ENCODE peak calls at places on chromosomes 7 and 10, in eight cellular contexts. One of them, this sample, is unnamed.

GRCh38 chr10:44978570-44979280 is at the start of gene DEPP1:
- DNase-seq in head of caudate nucleus: peak; percentile 75
- DNase-seq in left lung: peak; percentile 92
- DNase-seq in nucleus accumbens: no peak
- DNase-seq in NCI-H2029: peak; percentile 83
- DNase-seq in SK-MEL-5: peak; percentile 77
- DNase-seq in brain microvascular endothelial cell: peak; percentile 78
- DNase-seq in NCI-H1417: peak; percentile 90
- DNase-seq in this sample: peak; percentile 92

GRCh38 chr10:61792921-61793320 is 108.6 kb upstream of the ARID5B start:
- DNase-seq in head of caudate nucleus: no peak
- DNase-seq in left lung: no peak
- DNase-seq in nucleus accumbens: no peak
- DNase-seq in NCI-H2029: peak; percentile 37
- DNase-seq in SK-MEL-5: no peak
- DNase-seq in brain microvascular endothelial cell: no peak
- DNase-seq in NCI-H1417: no peak
- DNase-seq in this sample: peak; percentile 4

GRCh38 chr10:48448796-48449195 is 142.3 kb downstream of the MAPK8 start:
- DNase-seq in head of caudate nucleus: no peak
- DNase-seq in left lung: no peak
- DNase-seq in nucleus accumbens: no peak
- DNase-seq in NCI-H2029: no peak
- DNase-seq in SK-MEL-5: no peak
- DNase-seq in brain microvascular endothelial cell: peak; percentile 43
- DNase-seq in NCI-H1417: no peak
- DNase-seq in this sample: no peak

GRCh38 chr10:69968830-69969229 is 83.8 kb upstream of the MACROH2A2 start:
- DNase-seq in head of caudate nucleus: no peak
- DNase-seq in left lung: no peak
- DNase-seq in nucleus accumbens: no peak
- DNase-seq in NCI-H2029: no peak
- DNase-seq in SK-MEL-5: no peak
- DNase-seq in brain microvascular endothelial cell: no peak
- DNase-seq in NCI-H1417: peak; percentile 15
- DNase-seq in this sample: no peak

GRCh38 chr10:43694526-43694925 is 45.8 kb upstream of the ZNF32 start:
- DNase-seq in head of caudate nucleus: no peak
- DNase-seq in left lung: no peak
- DNase-seq in nucleus accumbens: no peak
- DNase-seq in NCI-H2029: no peak
- DNase-seq in SK-MEL-5: no peak
- DNase-seq in brain microvascular endothelial cell: no peak
- DNase-seq in NCI-H1417: no peak
- DNase-seq in this sample: no peak

GRCh38 chr10:32983333-32983909 is 25.4 kb upstream of the ITGB1 start:
- DNase-seq in head of caudate nucleus: no peak
- DNase-seq in left lung: no peak
- DNase-seq in nucleus accumbens: no peak
- DNase-seq in NCI-H2029: no peak
- DNase-seq in SK-MEL-5: peak; percentile 66
- DNase-seq in brain microvascular endothelial cell: peak; percentile 94
- DNase-seq in NCI-H1417: no peak
- DNase-seq in this sample: no peak

GRCh38 chr7:142889825-142890224 is 4.3 kb upstream of the TRPV6 start:
- DNase-seq in head of caudate nucleus: no peak
- DNase-seq in left lung: peak; percentile 10
- DNase-seq in nucleus accumbens: no peak
- DNase-seq in NCI-H2029: no peak
- DNase-seq in SK-MEL-5: no peak
- DNase-seq in brain microvascular endothelial cell: no peak
- DNase-seq in NCI-H1417: no peak
- DNase-seq in this sample: no peak

GRCh38 chr7:152076940-152077933 is 51.8 kb downstream of the GALNT11 start:
- DNase-seq in head of caudate nucleus: no peak
- DNase-seq in left lung: no peak
- DNase-seq in nucleus accumbens: no peak
- DNase-seq in NCI-H2029: no peak
- DNase-seq in SK-MEL-5: no peak
- DNase-seq in brain microvascular endothelial cell: no peak
- DNase-seq in NCI-H1417: no peak
- DNase-seq in this sample: no peak

GRCh38 chr10:84291389-84291788 is 37.0 kb upstream of the CCSER2 start:
- DNase-seq in head of caudate nucleus: no peak
- DNase-seq in left lung: no peak
- DNase-seq in nucleus accumbens: no peak
- DNase-seq in NCI-H2029: no peak
- DNase-seq in SK-MEL-5: no peak
- DNase-seq in brain microvascular endothelial cell: peak; percentile 66
- DNase-seq in NCI-H1417: no peak
- DNase-seq in this sample: no peak

GRCh38 chr10:78333362-78334143 is 299.9 kb downstream of the RPS24 start:
- DNase-seq in head of caudate nucleus: no peak
- DNase-seq in left lung: no peak
- DNase-seq in nucleus accumbens: no peak
- DNase-seq in NCI-H2029: no peak
- DNase-seq in SK-MEL-5: no peak
- DNase-seq in brain microvascular endothelial cell: no peak
- DNase-seq in NCI-H1417: no peak
- DNase-seq in this sample: no peak

GRCh38 chr10:80273523-80274170 is 15.8 kb downstream of the MAT1A start:
- DNase-seq in head of caudate nucleus: no peak
- DNase-seq in left lung: no peak
- DNase-seq in nucleus accumbens: no peak
- DNase-seq in NCI-H2029: no peak
- DNase-seq in SK-MEL-5: no peak
- DNase-seq in brain microvascular endothelial cell: no peak
- DNase-seq in NCI-H1417: no peak
- DNase-seq in this sample: no peak

GRCh38 chr7:3846738-3847137 is 545.7 kb downstream of the SDK1 start:
- DNase-seq in head of caudate nucleus: no peak
- DNase-seq in left lung: no peak
- DNase-seq in nucleus accumbens: no peak
- DNase-seq in NCI-H2029: no peak
- DNase-seq in SK-MEL-5: no peak
- DNase-seq in brain microvascular endothelial cell: no peak
- DNase-seq in NCI-H1417: no peak
- DNase-seq in this sample: no peak

GRCh38 chr10:102395677-102396197 is at the start of gene NFKB2:
- DNase-seq in head of caudate nucleus: no peak
- DNase-seq in left lung: peak; percentile 65
- DNase-seq in nucleus accumbens: no peak
- DNase-seq in NCI-H2029: no peak
- DNase-seq in SK-MEL-5: no peak
- DNase-seq in brain microvascular endothelial cell: no peak
- DNase-seq in NCI-H1417: no peak
- DNase-seq in this sample: no peak

GRCh38 chr7:117090820-117091219 is 137.5 kb downstream of the ST7 start:
- DNase-seq in head of caudate nucleus: no peak
- DNase-seq in left lung: no peak
- DNase-seq in nucleus accumbens: no peak
- DNase-seq in NCI-H2029: no peak
- DNase-seq in SK-MEL-5: no peak
- DNase-seq in brain microvascular endothelial cell: no peak
- DNase-seq in NCI-H1417: peak; percentile 32
- DNase-seq in this sample: no peak

GRCh38 chr7:41420421-41420820 is 282.5 kb downstream of the INHBA start:
- DNase-seq in head of caudate nucleus: no peak
- DNase-seq in left lung: no peak
- DNase-seq in nucleus accumbens: no peak
- DNase-seq in NCI-H2029: no peak
- DNase-seq in SK-MEL-5: no peak
- DNase-seq in brain microvascular endothelial cell: no peak
- DNase-seq in NCI-H1417: no peak
- DNase-seq in this sample: no peak

This sample was measured in NCI-H774.